ENCODE peak calls at places on chromosomes 3 and 15, in five cellular contexts. One of them, this sample, is unnamed.

GRCh38 chr3:120559228-120560061 is 36.7 kb upstream of the NDUFB4 start:
- DNase-seq in tibial artery: no peak
- DNase-seq in BE2C: peak; percentile 58
- DNase-seq in SJSA1: peak; percentile 84
- DNase-seq in fibroblast of lung: peak; percentile 36
- DNase-seq in this sample: no peak

GRCh38 chr3:82978368-82978767 is 1216.9 kb upstream of the GBE1 start:
- DNase-seq in tibial artery: no peak
- DNase-seq in SJSA1: no peak
- DNase-seq in BE2C: no peak
- DNase-seq in fibroblast of lung: no peak
- DNase-seq in this sample: no peak

GRCh38 chr3:122754867-122755835 is 38.5 kb downstream of the HSPBAP1 start:
- DNase-seq in fibroblast of lung: peak; percentile 50
- DNase-seq in tibial artery: no peak
- DNase-seq in BE2C: peak; percentile 13
- DNase-seq in SJSA1: peak; percentile 2
- DNase-seq in this sample: no peak

GRCh38 chr3:150922611-150923010 is 17.4 kb upstream of the MINDY4B start:
- DNase-seq in fibroblast of lung: no peak
- DNase-seq in BE2C: peak; percentile 75
- DNase-seq in tibial artery: no peak
- DNase-seq in SJSA1: no peak
- DNase-seq in this sample: no peak

GRCh38 chr3:41317298-41317697 is 118.0 kb downstream of the CTNNB1 start:
- DNase-seq in SJSA1: no peak
- DNase-seq in fibroblast of lung: no peak
- DNase-seq in BE2C: no peak
- DNase-seq in tibial artery: no peak
- DNase-seq in this sample: no peak

GRCh38 chr15:33985287-33985686 is 17.0 kb downstream of the CHRM5 start:
- DNase-seq in tibial artery: no peak
- DNase-seq in BE2C: no peak
- DNase-seq in SJSA1: peak; percentile 64
- DNase-seq in fibroblast of lung: peak; percentile 25
- DNase-seq in this sample: no peak

GRCh38 chr3:112334709-112335108 is 1.8 kb downstream of the CD200 start:
- DNase-seq in SJSA1: no peak
- DNase-seq in tibial artery: no peak
- DNase-seq in fibroblast of lung: no peak
- DNase-seq in BE2C: no peak
- DNase-seq in this sample: no peak

GRCh38 chr15:63191895-63192603 is 2.6 kb downstream of the RAB8B start:
- DNase-seq in fibroblast of lung: no peak
- DNase-seq in BE2C: no peak
- DNase-seq in SJSA1: no peak
- DNase-seq in tibial artery: no peak
- DNase-seq in this sample: no peak

GRCh38 chr3:58581328-58582091 is 4.3 kb upstream of the FAM107A start:
- DNase-seq in SJSA1: no peak
- DNase-seq in BE2C: no peak
- DNase-seq in fibroblast of lung: no peak
- DNase-seq in tibial artery: no peak
- DNase-seq in this sample: no peak

GRCh38 chr3:9902372-9903237 is at the start of gene IL17RE:
- DNase-seq in fibroblast of lung: no peak
- DNase-seq in SJSA1: no peak
- DNase-seq in tibial artery: no peak
- DNase-seq in BE2C: no peak
- DNase-seq in this sample: peak; percentile 64

GRCh38 chr15:32993285-32993684 is 201.2 kb downstream of the FMN1 start:
- DNase-seq in BE2C: no peak
- DNase-seq in tibial artery: no peak
- DNase-seq in SJSA1: no peak
- DNase-seq in fibroblast of lung: peak; percentile 50
- DNase-seq in this sample: no peak

GRCh38 chr15:82792068-82792467 is 13.8 kb downstream of the FSD2 start:
- DNase-seq in fibroblast of lung: no peak
- DNase-seq in tibial artery: no peak
- DNase-seq in BE2C: no peak
- DNase-seq in SJSA1: no peak
- DNase-seq in this sample: no peak

GRCh38 chr3:141067559-141067958 is 16.4 kb downstream of the SPSB4 start:
- DNase-seq in SJSA1: no peak
- DNase-seq in fibroblast of lung: no peak
- DNase-seq in BE2C: no peak
- DNase-seq in tibial artery: no peak
- DNase-seq in this sample: no peak

GRCh38 chr15:78662028-78662427 is 21.0 kb upstream of the CHRNB4 start:
- DNase-seq in tibial artery: no peak
- DNase-seq in fibroblast of lung: no peak
- DNase-seq in SJSA1: no peak
- DNase-seq in BE2C: no peak
- DNase-seq in this sample: no peak

GRCh38 chr3:69784854-69785523 is 45.7 kb downstream of the MITF start:
- DNase-seq in tibial artery: peak; percentile 65
- DNase-seq in SJSA1: peak; percentile 61
- DNase-seq in fibroblast of lung: peak; percentile 82
- DNase-seq in BE2C: peak; percentile 67
- DNase-seq in this sample: peak; percentile 84

GRCh38 chr3:111947179-111947727 is 31.6 kb upstream of the ABHD10 start:
- DNase-seq in SJSA1: peak; percentile 64
- DNase-seq in tibial artery: no peak
- DNase-seq in BE2C: no peak
- DNase-seq in fibroblast of lung: peak; percentile 69
- DNase-seq in this sample: no peak

GRCh38 chr15:43488790-43489585 is 4.0 kb downstream of the TP53BP1 start:
- DNase-seq in SJSA1: no peak
- DNase-seq in fibroblast of lung: no peak
- DNase-seq in BE2C: no peak
- DNase-seq in tibial artery: no peak
- DNase-seq in this sample: no peak

DNA sequence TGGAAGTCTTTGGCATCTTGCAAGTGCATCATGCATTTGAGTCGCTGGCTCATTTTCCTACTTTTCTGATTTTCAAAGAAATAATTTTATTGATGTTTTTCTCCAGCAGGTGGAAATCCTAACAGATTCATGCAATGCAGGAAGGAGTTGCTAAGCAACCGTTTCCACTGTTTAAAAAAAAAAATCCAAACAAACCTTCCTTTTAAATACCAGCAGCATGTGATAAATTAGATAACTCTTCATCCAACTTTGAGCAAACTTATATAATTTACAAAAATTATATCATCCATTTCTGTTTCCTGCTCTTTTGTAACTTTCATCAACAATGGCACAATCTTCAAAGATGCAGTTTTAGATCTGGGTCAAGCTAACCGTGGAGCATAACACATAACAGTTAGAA is 364.1 kb downstream of the MFSD1 start:
- DNase-seq in BE2C: no peak
- DNase-seq in tibial artery: no peak
- DNase-seq in SJSA1: no peak
- DNase-seq in fibroblast of lung: no peak
- DNase-seq in this sample: no peak
- H3K9me3 ChIP-seq in BE2C: no peaks in the 10 kb centered on the region
- H3K9me3 ChIP-seq in tibial artery: no peaks in the 10 kb centered on the region
- H3K9me3 ChIP-seq in SJSA1: no peaks in the 10 kb centered on the region
- H3K9me3 ChIP-seq in fibroblast of lung: no peaks in the 10 kb centered on the region
- H3K9me3 ChIP-seq in this sample: no peaks in the 10 kb centered on the region

GRCh38 chr3:85476891-85477495 is 518.2 kb downstream of the CADM2 start:
- DNase-seq in BE2C: peak; percentile 10
- DNase-seq in fibroblast of lung: peak; percentile 5
- DNase-seq in SJSA1: no peak
- DNase-seq in tibial artery: no peak
- DNase-seq in this sample: no peak

GRCh38 chr3:85482193-85482450 is 523.3 kb downstream of the CADM2 start:
- DNase-seq in tibial artery: no peak
- DNase-seq in SJSA1: no peak
- DNase-seq in fibroblast of lung: no peak
- DNase-seq in BE2C: peak; percentile 10
- DNase-seq in this sample: no peak

GRCh38 chr3:85483986-85484385 is 525.2 kb downstream of the CADM2 start:
- DNase-seq in fibroblast of lung: no peak
- DNase-seq in SJSA1: no peak
- DNase-seq in tibial artery: no peak
- DNase-seq in BE2C: no peak
- DNase-seq in this sample: no peak

GRCh38 chr3:85487375-85487774 is 528.6 kb downstream of the CADM2 start:
- DNase-seq in BE2C: no peak
- DNase-seq in SJSA1: no peak
- DNase-seq in fibroblast of lung: no peak
- DNase-seq in tibial artery: no peak
- DNase-seq in this sample: no peak

GRCh38 chr3:85481411-85482192 is 522.8 kb downstream of the CADM2 start:
- DNase-seq in BE2C: no peak
- DNase-seq in fibroblast of lung: no peak
- DNase-seq in SJSA1: no peak
- DNase-seq in tibial artery: no peak
- DNase-seq in this sample: no peak
- H3K4me3 ChIP-seq in BE2C: peak overlapping the region; percentile 14
- H3K4me3 ChIP-seq in fibroblast of lung: no peak overlapping the region
- H3K4me3 ChIP-seq in SJSA1: no peak overlapping the region
- H3K4me3 ChIP-seq in tibial artery: no peak overlapping the region
- H3K4me3 ChIP-seq in this sample: no peak overlapping the region

GRCh38 chr3:880371-880770 is 212.5 kb upstream of the CNTN6 start:
- DNase-seq in SJSA1: no peak
- DNase-seq in tibial artery: no peak
- DNase-seq in BE2C: no peak
- DNase-seq in fibroblast of lung: no peak
- DNase-seq in this sample: no peak
- H3K9me3 ChIP-seq in SJSA1: no peaks in the 10 kb centered on the region
- H3K9me3 ChIP-seq in tibial artery: no peaks in the 10 kb centered on the region
- H3K9me3 ChIP-seq in BE2C: no peaks in the 10 kb centered on the region
- H3K9me3 ChIP-seq in fibroblast of lung: no peaks in the 10 kb centered on the region
- H3K9me3 ChIP-seq in this sample: no peaks in the 10 kb centered on the region

DNA sequence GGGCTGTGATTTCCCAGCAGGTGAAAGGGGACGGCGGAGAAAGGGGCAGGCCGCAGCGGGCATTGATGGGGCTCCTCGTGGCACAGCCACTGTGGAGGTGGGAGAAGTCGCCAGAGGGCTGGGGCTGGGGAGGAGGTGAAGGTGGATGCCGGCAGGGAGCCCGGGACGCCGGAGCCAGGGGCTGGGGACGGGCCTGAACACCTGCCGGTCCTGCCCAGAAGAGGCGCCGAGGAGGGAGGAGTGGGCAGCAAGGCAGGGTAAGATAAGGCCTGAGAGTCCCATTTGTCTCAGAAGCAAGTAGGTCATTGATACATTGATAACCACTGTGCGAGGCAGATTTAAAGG is 571 bp upstream of the RARRES1 start:
- DNase-seq in fibroblast of lung: no peak
- DNase-seq in BE2C: no peak
- DNase-seq in SJSA1: no peak
- DNase-seq in tibial artery: no peak
- DNase-seq in this sample: no peak
- H3K4me3 ChIP-seq in fibroblast of lung: no peak overlapping the region
- H3K4me3 ChIP-seq in BE2C: peak overlapping the region; percentile 59
- H3K4me3 ChIP-seq in SJSA1: peak overlapping the region; percentile 57
- H3K4me3 ChIP-seq in tibial artery: peak overlapping the region; percentile 68
- H3K4me3 ChIP-seq in this sample: peak overlapping the region; percentile 50